ENCODE peak calls at places on chromosomes 2 and 18, in nine cellular contexts. One of them, this sample, is unnamed.

GRCh38 chr18:21662591-21662990 is 42.0 kb downstream of the ABHD3 start:
- DNase-seq in fibroblast of lung: no peak
- DNase-seq in HepG2: no peak
- DNase-seq in IMR-90: no peak
- DNase-seq in GM23338: no peak
- DNase-seq in mammary epithelial cell: no peak
- DNase-seq in DND-41: no peak
- DNase-seq in GM23248: no peak
- DNase-seq in K562: no peak
- DNase-seq in this sample: no peak

GRCh38 chr2:232292395-232293154 is 86.0 kb upstream of the ALPP start:
- DNase-seq in fibroblast of lung: peak; percentile 25
- DNase-seq in HepG2: peak; percentile 58
- DNase-seq in IMR-90: peak; percentile 51
- DNase-seq in GM23338: peak; percentile 88
- DNase-seq in mammary epithelial cell: peak; percentile 45
- DNase-seq in DND-41: peak; percentile 61
- DNase-seq in GM23248: peak; percentile 66
- DNase-seq in K562: peak; percentile 53
- DNase-seq in this sample: peak; percentile 39

GRCh38 chr18:56083097-56083865 is 495.3 kb upstream of the TCF4 start:
- DNase-seq in fibroblast of lung: peak; percentile 78
- DNase-seq in HepG2: no peak
- DNase-seq in IMR-90: peak; percentile 92
- DNase-seq in GM23338: peak; percentile 29
- DNase-seq in mammary epithelial cell: no peak
- DNase-seq in DND-41: no peak
- DNase-seq in GM23248: peak; percentile 8
- DNase-seq in K562: no peak
- DNase-seq in this sample: no peak

GRCh38 chr2:27705851-27706622 is 42.3 kb downstream of the SLC4A1AP start:
- DNase-seq in fibroblast of lung: peak; percentile 100
- DNase-seq in HepG2: peak; percentile 53
- DNase-seq in IMR-90: peak; percentile 99
- DNase-seq in GM23338: no peak
- DNase-seq in mammary epithelial cell: peak; percentile 99
- DNase-seq in DND-41: no peak
- DNase-seq in GM23248: peak; percentile 96
- DNase-seq in K562: no peak
- DNase-seq in this sample: peak; percentile 79

GRCh38 chr2:48779019-48779418 is 23.5 kb upstream of the LHCGR start:
- DNase-seq in fibroblast of lung: no peak
- DNase-seq in HepG2: no peak
- DNase-seq in IMR-90: no peak
- DNase-seq in GM23338: no peak
- DNase-seq in mammary epithelial cell: no peak
- DNase-seq in DND-41: no peak
- DNase-seq in GM23248: no peak
- DNase-seq in K562: no peak
- DNase-seq in this sample: no peak

GRCh38 chr2:239829326-239829725 is 195.8 kb downstream of the NDUFA10 start:
- DNase-seq in fibroblast of lung: no peak
- DNase-seq in HepG2: no peak
- DNase-seq in IMR-90: no peak
- DNase-seq in GM23338: no peak
- DNase-seq in mammary epithelial cell: no peak
- DNase-seq in DND-41: no peak
- DNase-seq in GM23248: no peak
- DNase-seq in K562: no peak
- DNase-seq in this sample: no peak

GRCh38 chr2:235461763-235462414 is 32.0 kb upstream of the AGAP1 start:
- DNase-seq in fibroblast of lung: no peak
- DNase-seq in HepG2: no peak
- DNase-seq in IMR-90: no peak
- DNase-seq in GM23338: no peak
- DNase-seq in mammary epithelial cell: no peak
- DNase-seq in DND-41: no peak
- DNase-seq in GM23248: no peak
- DNase-seq in K562: no peak
- DNase-seq in this sample: no peak

GRCh38 chr2:129925381-129925780 is 54.1 kb upstream of the RAB6C start:
- DNase-seq in fibroblast of lung: no peak
- DNase-seq in HepG2: no peak
- DNase-seq in IMR-90: no peak
- DNase-seq in GM23338: no peak
- DNase-seq in mammary epithelial cell: no peak
- DNase-seq in DND-41: no peak
- DNase-seq in GM23248: no peak
- DNase-seq in K562: no peak
- DNase-seq in this sample: no peak

GRCh38 chr2:102983786-102984185 is 222.0 kb downstream of the TMEM182 start:
- DNase-seq in fibroblast of lung: no peak
- DNase-seq in HepG2: no peak
- DNase-seq in IMR-90: no peak
- DNase-seq in GM23338: no peak
- DNase-seq in mammary epithelial cell: no peak
- DNase-seq in DND-41: no peak
- DNase-seq in GM23248: no peak
- DNase-seq in K562: no peak
- DNase-seq in this sample: no peak

GRCh38 chr2:190781604-190782198 is 98.9 kb upstream of the GLS start:
- DNase-seq in fibroblast of lung: peak; percentile 52
- DNase-seq in HepG2: peak; percentile 65
- DNase-seq in IMR-90: peak; percentile 76
- DNase-seq in GM23338: peak; percentile 77
- DNase-seq in mammary epithelial cell: peak; percentile 43
- DNase-seq in DND-41: peak; percentile 60
- DNase-seq in GM23248: peak; percentile 79
- DNase-seq in K562: peak; percentile 56
- DNase-seq in this sample: no peak

GRCh38 chr2:55334728-55335127 is 65.7 kb upstream of the MTIF2 start:
- DNase-seq in fibroblast of lung: no peak
- DNase-seq in HepG2: no peak
- DNase-seq in IMR-90: no peak
- DNase-seq in GM23338: no peak
- DNase-seq in mammary epithelial cell: no peak
- DNase-seq in DND-41: no peak
- DNase-seq in GM23248: no peak
- DNase-seq in K562: no peak
- DNase-seq in this sample: no peak

GRCh38 chr2:232488097-232488711 is 570 bp upstream of the ECEL1 start:
- DNase-seq in fibroblast of lung: no peak
- DNase-seq in HepG2: no peak
- DNase-seq in IMR-90: no peak
- DNase-seq in GM23338: peak; percentile 77
- DNase-seq in mammary epithelial cell: no peak
- DNase-seq in DND-41: no peak
- DNase-seq in GM23248: no peak
- DNase-seq in K562: no peak
- DNase-seq in this sample: no peak

GRCh38 chr2:174083843-174084458 is 118.8 kb upstream of the SP3 start:
- DNase-seq in fibroblast of lung: no peak
- DNase-seq in HepG2: no peak
- DNase-seq in IMR-90: no peak
- DNase-seq in GM23338: no peak
- DNase-seq in mammary epithelial cell: no peak
- DNase-seq in DND-41: no peak
- DNase-seq in GM23248: no peak
- DNase-seq in K562: no peak
- DNase-seq in this sample: no peak

GRCh38 chr2:160842286-160842685 is 317.9 kb upstream of the TANK start:
- DNase-seq in fibroblast of lung: no peak
- DNase-seq in HepG2: no peak
- DNase-seq in IMR-90: no peak
- DNase-seq in GM23338: peak; percentile 3
- DNase-seq in mammary epithelial cell: no peak
- DNase-seq in DND-41: no peak
- DNase-seq in GM23248: no peak
- DNase-seq in K562: no peak
- DNase-seq in this sample: no peak

GRCh38 chr2:71923887-71924533 is 223.7 kb downstream of the CYP26B1 start:
- DNase-seq in fibroblast of lung: peak; percentile 60
- DNase-seq in HepG2: peak; percentile 76
- DNase-seq in IMR-90: peak; percentile 65
- DNase-seq in GM23338: peak; percentile 96
- DNase-seq in mammary epithelial cell: peak; percentile 56
- DNase-seq in DND-41: peak; percentile 63
- DNase-seq in GM23248: peak; percentile 65
- DNase-seq in K562: peak; percentile 76
- DNase-seq in this sample: peak; percentile 42

GRCh38 chr2:230865324-230865765 is 603 bp downstream of the ITM2C start:
- DNase-seq in fibroblast of lung: no peak
- DNase-seq in HepG2: no peak
- DNase-seq in IMR-90: no peak
- DNase-seq in GM23338: peak; percentile 78
- DNase-seq in mammary epithelial cell: no peak
- DNase-seq in DND-41: no peak
- DNase-seq in GM23248: no peak
- DNase-seq in K562: peak; percentile 53
- DNase-seq in this sample: no peak

GRCh38 chr18:51614033-51614432 is 416.6 kb upstream of the MEX3C start:
- DNase-seq in fibroblast of lung: peak; percentile 87
- DNase-seq in HepG2: peak; percentile 5
- DNase-seq in IMR-90: no peak
- DNase-seq in GM23338: no peak
- DNase-seq in mammary epithelial cell: peak; percentile 97
- DNase-seq in DND-41: no peak
- DNase-seq in GM23248: peak; percentile 50
- DNase-seq in K562: no peak
- DNase-seq in this sample: peak; percentile 43

GRCh38 chr2:175234153-175234552 is 52.6 kb upstream of the ATP5MC3 start:
- DNase-seq in fibroblast of lung: no peak
- DNase-seq in HepG2: no peak
- DNase-seq in IMR-90: no peak
- DNase-seq in GM23338: no peak
- DNase-seq in mammary epithelial cell: no peak
- DNase-seq in DND-41: no peak
- DNase-seq in GM23248: no peak
- DNase-seq in K562: no peak
- DNase-seq in this sample: no peak

GRCh38 chr2:238974061-238974460 is 126.2 kb downstream of the TWIST2 start:
- DNase-seq in fibroblast of lung: peak; percentile 72
- DNase-seq in HepG2: no peak
- DNase-seq in IMR-90: peak; percentile 67
- DNase-seq in GM23338: no peak
- DNase-seq in mammary epithelial cell: peak; percentile 24
- DNase-seq in DND-41: no peak
- DNase-seq in GM23248: peak; percentile 83
- DNase-seq in K562: no peak
- DNase-seq in this sample: no peak

GRCh38 chr2:238155051-238155760 is 3.6 kb upstream of the ERFE start:
- DNase-seq in fibroblast of lung: peak; percentile 75
- DNase-seq in HepG2: no peak
- DNase-seq in IMR-90: peak; percentile 92
- DNase-seq in GM23338: no peak
- DNase-seq in mammary epithelial cell: no peak
- DNase-seq in DND-41: no peak
- DNase-seq in GM23248: no peak
- DNase-seq in K562: no peak
- DNase-seq in this sample: no peak

GRCh38 chr2:215423234-215423633 is 12.6 kb downstream of the FN1 start:
- DNase-seq in fibroblast of lung: peak; percentile 40
- DNase-seq in HepG2: no peak
- DNase-seq in IMR-90: no peak
- DNase-seq in GM23338: no peak
- DNase-seq in mammary epithelial cell: no peak
- DNase-seq in DND-41: no peak
- DNase-seq in GM23248: peak; percentile 30
- DNase-seq in K562: no peak
- DNase-seq in this sample: no peak

GRCh38 chr18:66640431-66640830 is 36.5 kb upstream of the CDH19 start:
- DNase-seq in fibroblast of lung: peak; percentile 25
- DNase-seq in HepG2: no peak
- DNase-seq in IMR-90: no peak
- DNase-seq in GM23338: no peak
- DNase-seq in mammary epithelial cell: peak; percentile 52
- DNase-seq in DND-41: no peak
- DNase-seq in GM23248: no peak
- DNase-seq in K562: no peak
- DNase-seq in this sample: no peak

GRCh38 chr2:47917562-47917961 is 11.3 kb upstream of the FBXO11 start:
- DNase-seq in fibroblast of lung: no peak
- DNase-seq in HepG2: no peak
- DNase-seq in IMR-90: no peak
- DNase-seq in GM23338: no peak
- DNase-seq in mammary epithelial cell: no peak
- DNase-seq in DND-41: peak; percentile 22
- DNase-seq in GM23248: no peak
- DNase-seq in K562: no peak
- DNase-seq in this sample: no peak

GRCh38 chr2:8740136-8740535 is 58.3 kb downstream of the ID2 start:
- DNase-seq in fibroblast of lung: peak; percentile 21
- DNase-seq in HepG2: no peak
- DNase-seq in IMR-90: no peak
- DNase-seq in GM23338: no peak
- DNase-seq in mammary epithelial cell: no peak
- DNase-seq in DND-41: no peak
- DNase-seq in GM23248: no peak
- DNase-seq in K562: no peak
- DNase-seq in this sample: no peak
- H3K4me2 ChIP-seq in fibroblast of lung: no peak overlapping the region
- H3K4me2 ChIP-seq in HepG2: no peak overlapping the region
- H3K4me2 ChIP-seq in IMR-90: no peak overlapping the region
- H3K4me2 ChIP-seq in GM23338: no peak overlapping the region
- H3K4me2 ChIP-seq in mammary epithelial cell: no peak overlapping the region
- H3K4me2 ChIP-seq in DND-41: no peak overlapping the region
- H3K4me2 ChIP-seq in GM23248: no peak overlapping the region
- H3K4me2 ChIP-seq in K562: no peak overlapping the region
- H3K4me2 ChIP-seq in this sample: no peak overlapping the region

GRCh38 chr2:164840458-164840929 is 1.1 kb downstream of the COBLL1 start:
- DNase-seq in fibroblast of lung: peak; percentile 6
- DNase-seq in HepG2: peak; percentile 91
- DNase-seq in IMR-90: no peak
- DNase-seq in GM23338: peak; percentile 45
- DNase-seq in mammary epithelial cell: peak; percentile 55
- DNase-seq in DND-41: no peak
- DNase-seq in GM23248: peak; percentile 29
- DNase-seq in K562: no peak
- DNase-seq in this sample: peak; percentile 19
- H2AFZ ChIP-seq in fibroblast of lung: peak overlapping the region; percentile 67
- H2AFZ ChIP-seq in HepG2: no peak overlapping the region
- H2AFZ ChIP-seq in IMR-90: peak overlapping the region; percentile 98
- H2AFZ ChIP-seq in GM23338: peak overlapping the region; percentile 99
- H2AFZ ChIP-seq in mammary epithelial cell: peak overlapping the region; percentile 73
- H2AFZ ChIP-seq in DND-41: peak overlapping the region; percentile 82
- H2AFZ ChIP-seq in GM23248: peak overlapping the region; percentile 83
- H2AFZ ChIP-seq in K562: no peak overlapping the region
- H2AFZ ChIP-seq in this sample: peak overlapping the region; percentile 92

GRCh38 chr18:49531678-49532153 is 30.1 kb upstream of the LIPG start:
- DNase-seq in fibroblast of lung: no peak
- DNase-seq in HepG2: peak; percentile 12
- DNase-seq in IMR-90: no peak
- DNase-seq in GM23338: no peak
- DNase-seq in mammary epithelial cell: no peak
- DNase-seq in DND-41: no peak
- DNase-seq in GM23248: no peak
- DNase-seq in K562: no peak
- DNase-seq in this sample: no peak
- H3K4me3 ChIP-seq in fibroblast of lung: no peak overlapping the region
- H3K4me3 ChIP-seq in HepG2: peak overlapping the region; percentile 48
- H3K4me3 ChIP-seq in IMR-90: no peak overlapping the region
- H3K4me3 ChIP-seq in GM23338: no peak overlapping the region
- H3K4me3 ChIP-seq in mammary epithelial cell: no peak overlapping the region
- H3K4me3 ChIP-seq in DND-41: no peak overlapping the region
- H3K4me3 ChIP-seq in GM23248: no peak overlapping the region
- H3K4me3 ChIP-seq in K562: no peak overlapping the region
- H3K4me3 ChIP-seq in this sample: no peak overlapping the region

GRCh38 chr18:37543321-37543720 is 22.3 kb downstream of the CELF4 start:
- DNase-seq in fibroblast of lung: no peak
- DNase-seq in HepG2: no peak
- DNase-seq in IMR-90: no peak
- DNase-seq in GM23338: no peak
- DNase-seq in mammary epithelial cell: no peak
- DNase-seq in DND-41: no peak
- DNase-seq in GM23248: no peak
- DNase-seq in K562: no peak
- DNase-seq in this sample: no peak
- H3K4me2 ChIP-seq in fibroblast of lung: no peak overlapping the region
- H3K4me2 ChIP-seq in HepG2: no peak overlapping the region
- H3K4me2 ChIP-seq in IMR-90: no peak overlapping the region
- H3K4me2 ChIP-seq in GM23338: no peak overlapping the region
- H3K4me2 ChIP-seq in mammary epithelial cell: no peak overlapping the region
- H3K4me2 ChIP-seq in DND-41: no peak overlapping the region
- H3K4me2 ChIP-seq in GM23248: no peak overlapping the region
- H3K4me2 ChIP-seq in K562: no peak overlapping the region
- H3K4me2 ChIP-seq in this sample: no peak overlapping the region